ENCODE peak calls at places on chromosomes 11 and 22, in four cellular contexts. J is IMR-90; F is CD8-positive, alpha-beta T cell; V is tibial artery. T is an unnamed sample.

GRCh38 chr11:46537851-46538295 is 56.0 kb downstream of the AMBRA1 start:
- DNase-seq in V (no peak), F (peak; percentile 19), J (peak; percentile 78), T (peak; percentile 46)

GRCh38 chr11:6431861-6432260 is 8.9 kb downstream of the HPX start:
- DNase-seq in V (no peak), J (peak; percentile 65), F (no peak), T (no peak)

GRCh38 chr22:41305646-41306045 is 4.3 kb downstream of the ZC3H7B start:
- DNase-seq in J (peak; percentile 73), F (no peak), V (no peak), T (peak; percentile 74)

GRCh38 chr11:5123802-5124521 is 14.2 kb downstream of the OR52A5 start:
- DNase-seq in F (no peak), J (peak; percentile 76), V (peak; percentile 68), T (peak; percentile 57)

GRCh38 chr11:71170619-71171018 is 81.8 kb downstream of the SHANK2 start:
- DNase-seq in F (no peak), V (no peak), J (no peak), T (no peak)

GRCh38 chr11:3000032-3000961 is 8.2 kb upstream of the NAP1L4 start:
- DNase-seq in F (no peak), V (peak; percentile 88), J (peak; percentile 60), T (peak; percentile 83)

GRCh38 chr22:45240137-45240809 is 421 bp downstream of the KIAA0930 start:
- DNase-seq in V (no peak), F (no peak), J (no peak), T (peak; percentile 38)

GRCh38 chr11:59669611-59670009 is 773 bp upstream of the PATL1 start:
- DNase-seq in F (no peak), V (peak; percentile 73), J (peak; percentile 49), T (no peak)

GRCh38 chr11:86548278-86548917 is 124.0 kb downstream of the ME3 start:
- DNase-seq in F (no peak), J (peak; percentile 80), V (no peak), T (no peak)
- H3K9me3 ChIP-seq in F (no peaks in the 10 kb centered on the region), J (no peaks in the 10 kb centered on the region), V (no peaks in the 10 kb centered on the region), T (no peaks in the 10 kb centered on the region)

DNA sequence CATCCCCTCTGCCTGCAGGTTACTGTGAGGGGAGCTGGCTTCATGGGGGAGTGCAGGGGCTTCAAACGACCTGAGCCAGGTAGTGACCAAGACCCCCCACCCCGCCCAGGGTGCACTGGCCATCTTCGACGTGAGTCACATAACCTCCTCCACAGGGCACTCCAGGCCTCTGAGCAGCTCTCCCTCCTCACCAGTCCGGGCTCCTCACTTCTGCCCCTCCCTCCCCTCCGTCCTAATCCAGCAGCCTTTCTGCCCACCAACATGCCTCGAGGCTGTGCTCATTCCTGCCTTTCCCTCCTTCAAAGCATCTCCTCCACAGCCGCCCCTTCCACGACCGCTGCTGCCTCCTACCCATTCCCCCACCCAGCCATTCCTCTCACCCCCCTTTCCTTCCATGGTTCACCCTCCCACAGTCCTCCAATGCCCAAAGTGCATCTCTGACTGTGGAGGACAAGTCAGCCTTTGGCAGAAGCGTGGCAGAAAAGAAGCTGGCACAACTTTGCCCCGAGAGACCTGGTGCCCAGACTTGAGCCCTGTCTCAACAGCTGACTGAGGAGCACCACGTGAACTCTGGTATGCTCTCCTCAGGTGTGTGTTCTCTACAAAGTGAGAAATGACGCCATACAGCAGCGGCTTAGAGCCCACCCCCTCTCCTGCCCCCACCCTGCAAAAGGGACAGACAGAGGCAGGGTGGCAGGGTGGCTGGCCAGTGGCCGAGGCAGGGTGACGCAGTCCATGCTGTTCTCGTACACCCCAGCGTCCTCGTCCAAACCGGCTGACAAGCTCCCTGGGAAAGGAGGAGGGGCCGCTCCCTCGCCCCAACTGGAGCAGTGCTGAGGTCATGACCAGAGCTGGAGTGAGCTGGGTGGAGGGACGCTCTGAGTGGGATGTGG is 30.4 kb downstream of the OPCML start:
- DNase-seq in F (no peak), V (peak; percentile 70), J (no peak), T (no peak)
- H3K9me3 ChIP-seq in F (no peaks in the 10 kb centered on the region), V (no peaks in the 10 kb centered on the region), J (peaks cover 45% of the 10 kb centered on the region), T (no peaks in the 10 kb centered on the region)

GRCh38 chr22:11627436-11627797 is 3900.6 kb upstream of the OR11H1 start:
- DNase-seq in J (no peak), F (no peak), V (no peak), T (no peak)
- H3K9me3 ChIP-seq in J (peaks cover 50% of the 10 kb centered on the region), F (peaks cover 6% of the 10 kb centered on the region), V (peaks cover 62% of the 10 kb centered on the region), T (peaks cover 4% of the 10 kb centered on the region)

GRCh38 chr22:21621025-21621424 is 8.8 kb downstream of the YDJC start:
- DNase-seq in V (no peak), J (no peak), F (no peak), T (no peak)

GRCh38 chr22:21624120-21624879 is 5.5 kb downstream of the YDJC start:
- DNase-seq in J (peak; percentile 23), V (no peak), F (no peak), T (no peak)

GRCh38 chr22:21623402-21623970 is 6.3 kb downstream of the YDJC start:
- DNase-seq in F (no peak), V (no peak), J (no peak), T (no peak)

GRCh38 chr22:21622624-21623401 is 7.0 kb downstream of the YDJC start:
- DNase-seq in V (no peak), F (no peak), J (no peak), T (no peak)

DNA sequence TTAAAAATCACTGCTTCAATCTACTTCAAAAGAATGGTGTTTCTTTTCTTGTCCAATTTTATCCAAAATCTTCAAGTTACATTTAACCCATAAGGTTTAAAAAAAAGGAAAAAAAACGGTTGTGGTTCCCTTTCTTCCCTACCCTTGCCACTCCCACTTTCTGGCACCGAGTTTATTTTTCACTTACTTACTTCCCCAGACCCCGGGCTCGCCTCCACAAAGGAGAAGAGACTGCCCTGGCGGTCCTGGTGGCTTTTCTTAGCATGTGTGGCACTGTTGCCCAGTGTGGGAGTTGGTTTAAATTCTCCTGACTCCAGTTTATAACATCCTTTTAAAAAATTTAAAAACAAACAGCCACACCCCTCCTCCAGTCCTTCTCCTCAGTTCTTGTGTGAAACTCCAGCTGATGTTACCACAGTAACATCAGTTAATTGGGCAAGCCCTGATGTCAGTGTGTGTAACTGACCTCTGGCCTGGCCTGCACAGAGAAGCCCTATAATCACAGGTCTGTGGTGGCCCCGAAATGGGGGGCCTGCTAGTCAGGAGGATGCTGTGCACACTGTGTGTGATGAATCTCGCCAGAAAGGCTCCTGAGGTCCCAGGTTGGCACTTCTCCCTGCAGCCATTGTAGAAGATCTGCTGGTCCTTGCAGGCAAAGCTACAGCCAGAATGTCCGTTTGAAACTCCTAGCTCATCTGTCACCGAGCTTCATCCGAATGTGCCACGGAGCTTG is 7.8 kb downstream of the YDJC start:
- DNase-seq in F (no peak), J (no peak), V (no peak), T (no peak)
- H3K9me3 ChIP-seq in F (no peaks in the 10 kb centered on the region), J (no peaks in the 10 kb centered on the region), V (no peaks in the 10 kb centered on the region), T (no peaks in the 10 kb centered on the region)

DNA sequence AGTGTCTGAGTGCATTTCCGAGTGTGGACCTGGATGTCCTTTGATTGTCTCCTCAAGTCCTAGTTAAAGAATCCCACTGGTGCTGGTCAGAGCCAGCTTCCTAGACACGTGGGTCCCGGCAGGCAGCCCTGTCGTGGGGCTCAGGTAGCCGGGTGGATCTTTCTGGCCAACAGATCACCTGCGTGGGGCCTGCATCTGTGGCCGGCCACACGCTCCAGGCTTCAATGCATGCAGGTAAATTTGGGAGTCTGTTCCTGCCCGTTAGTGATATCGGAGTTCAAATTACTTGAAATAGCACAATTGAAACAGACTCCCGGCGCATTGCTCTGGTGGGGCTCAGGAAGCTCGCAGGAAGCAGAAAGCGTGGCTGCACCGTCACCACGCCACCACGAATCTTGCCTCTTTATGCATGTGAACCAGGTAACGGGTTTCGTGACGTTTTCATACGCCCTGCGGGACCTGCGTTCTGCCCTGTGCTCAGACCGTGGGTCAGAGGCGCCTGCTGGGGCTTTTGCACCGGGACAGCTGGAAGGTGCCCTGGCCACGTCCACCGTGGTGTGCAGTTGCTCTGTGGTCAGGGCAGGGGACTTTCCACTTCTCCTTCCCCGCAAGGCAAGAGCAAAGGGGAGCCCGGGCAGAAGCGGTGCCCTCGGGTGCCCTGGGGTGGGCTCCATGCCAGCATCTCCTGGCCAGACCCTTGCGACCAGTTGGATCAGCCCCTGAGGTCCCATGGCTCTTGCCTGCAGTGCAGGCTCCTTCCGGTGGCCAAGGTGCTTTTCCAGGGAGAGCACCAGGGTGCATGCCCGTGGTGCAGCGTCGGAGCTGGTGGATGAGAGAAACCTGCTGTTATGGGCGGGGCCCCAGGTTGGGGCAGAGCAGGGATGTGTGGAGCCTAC is 803.5 kb downstream of the BRD1 start:
- DNase-seq in J (no peak), F (no peak), V (peak; percentile 58), T (no peak)
- H3K9me3 ChIP-seq in J (peaks cover 67% of the 10 kb centered on the region), F (no peaks in the 10 kb centered on the region), V (no peaks in the 10 kb centered on the region), T (peaks cover 3% of the 10 kb centered on the region)

GRCh38 chr22:47535681-47536080 is 773.2 kb downstream of the TBC1D22A start:
- DNase-seq in J (no peak), F (no peak), V (no peak), T (no peak)
- H3K9me3 ChIP-seq in J (peaks cover 38% of the 10 kb centered on the region), F (no peaks in the 10 kb centered on the region), V (no peaks in the 10 kb centered on the region), T (no peaks in the 10 kb centered on the region)

GRCh38 chr11:102014756-102015155 is 32.5 kb upstream of the CFAP300 start:
- DNase-seq in V (no peak), J (no peak), F (no peak), T (no peak)

GRCh38 chr11:102012946-102013345 is 34.3 kb upstream of the CFAP300 start:
- DNase-seq in F (no peak), J (no peak), V (no peak), T (no peak)

GRCh38 chr11:102006835-102007566 is 40.2 kb upstream of the CFAP300 start:
- DNase-seq in F (no peak), V (no peak), J (no peak), T (no peak)

GRCh38 chr11:102007567-102008437 is 39.4 kb upstream of the CFAP300 start:
- DNase-seq in F (no peak), J (peak; percentile 66), V (no peak), T (no peak)

DNA sequence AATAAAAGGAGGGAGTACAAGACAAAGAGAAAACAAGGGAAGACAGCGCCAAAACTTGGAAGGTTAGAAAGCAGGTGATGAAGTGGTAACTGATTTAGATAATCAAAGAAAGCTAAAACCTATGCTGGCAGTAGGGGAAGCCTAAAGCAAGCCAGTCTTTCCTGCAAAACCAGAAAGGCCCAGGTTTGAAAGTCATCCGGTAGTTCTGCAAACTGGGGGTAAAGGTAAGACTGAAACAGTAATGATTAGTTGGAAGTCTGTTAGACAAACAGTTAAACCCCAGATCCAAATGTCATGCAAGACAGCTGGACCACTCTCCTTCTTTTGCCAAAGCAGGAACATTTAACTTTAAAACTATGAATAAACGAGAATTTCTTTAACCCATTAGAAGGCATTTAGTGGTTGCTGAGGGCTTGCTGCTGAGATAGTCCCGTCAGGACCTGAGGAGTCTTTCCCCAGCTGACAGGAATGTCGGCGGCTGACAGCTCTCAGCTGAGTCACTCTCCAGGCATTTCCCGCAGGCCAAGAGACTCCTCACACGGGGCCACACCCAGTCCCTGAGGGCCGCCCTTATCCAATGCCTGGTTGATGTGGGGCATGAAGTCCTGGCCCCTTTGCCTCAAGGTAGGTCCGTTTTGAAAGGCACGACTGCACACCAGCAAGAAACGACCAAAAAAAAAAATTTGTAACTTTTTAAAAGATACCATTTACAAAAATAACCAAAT is 36.3 kb upstream of the CFAP300 start:
- DNase-seq in V (peak; percentile 76), J (peak; percentile 82), F (no peak), T (peak; percentile 70)
- H3K9me3 ChIP-seq in V (no peaks in the 10 kb centered on the region), J (no peaks in the 10 kb centered on the region), F (no peaks in the 10 kb centered on the region), T (no peaks in the 10 kb centered on the region)

GRCh38 chr22:47307326-47307725 is 544.9 kb downstream of the TBC1D22A start:
- DNase-seq in J (peak; percentile 57), V (no peak), F (no peak), T (peak; percentile 21)
- H3K9me3 ChIP-seq in J (no peaks in the 10 kb centered on the region), V (no peaks in the 10 kb centered on the region), F (no peaks in the 10 kb centered on the region), T (peaks cover 3% of the 10 kb centered on the region)

GRCh38 chr11:1177020-1177770 is 19.4 kb downstream of the MUC5AC start:
- DNase-seq in V (no peak), J (no peak), F (no peak), T (no peak)
- H3K9me3 ChIP-seq in V (no peaks in the 10 kb centered on the region), J (peaks cover 2% of the 10 kb centered on the region), F (no peaks in the 10 kb centered on the region), T (no peaks in the 10 kb centered on the region)